ENCODE peak calls at places on chromosomes 3 and 15, in nine cellular contexts. One of them, this sample, is unnamed.

GRCh38 chr3:42980209-42980608 is 1.1 kb downstream of the GASK1A start:
- DNase-seq in EH: no peak
- DNase-seq in AG04449: no peak
- DNase-seq in osteocyte: no peak
- DNase-seq in AML-193: no peak
- DNase-seq in COR-L47: no peak
- DNase-seq in A549: no peak
- DNase-seq in stimulated activated CD4-positive, alpha-beta T cell treated with anti-CD3 and anti-CD28 coated beads, Interleukin-2, amount 100 ng/mL, for 4 hours: no peak
- DNase-seq in sciatic nerve: no peak
- DNase-seq in this sample: no peak

GRCh38 chr3:186566772-186567071 is 417 bp downstream of the TBCCD1 start:
- DNase-seq in EH: no peak
- DNase-seq in AG04449: no peak
- DNase-seq in osteocyte: no peak
- DNase-seq in AML-193: peak; percentile 50
- DNase-seq in COR-L47: no peak
- DNase-seq in A549: no peak
- DNase-seq in stimulated activated CD4-positive, alpha-beta T cell treated with anti-CD3 and anti-CD28 coated beads, Interleukin-2, amount 100 ng/mL, for 4 hours: no peak
- DNase-seq in sciatic nerve: no peak
- DNase-seq in this sample: no peak

GRCh38 chr3:181252626-181253025 is 263.1 kb upstream of the DNAJC19 start:
- DNase-seq in EH: no peak
- DNase-seq in AG04449: no peak
- DNase-seq in osteocyte: no peak
- DNase-seq in AML-193: no peak
- DNase-seq in COR-L47: peak; percentile 95
- DNase-seq in A549: no peak
- DNase-seq in stimulated activated CD4-positive, alpha-beta T cell treated with anti-CD3 and anti-CD28 coated beads, Interleukin-2, amount 100 ng/mL, for 4 hours: no peak
- DNase-seq in sciatic nerve: no peak
- DNase-seq in this sample: no peak

GRCh38 chr3:196159952-196160804 is 51.0 kb downstream of the ZDHHC19 start:
- DNase-seq in EH: peak; percentile 72
- DNase-seq in AG04449: peak; percentile 26
- DNase-seq in osteocyte: no peak
- DNase-seq in AML-193: peak; percentile 52
- DNase-seq in COR-L47: peak; percentile 23
- DNase-seq in A549: no peak
- DNase-seq in stimulated activated CD4-positive, alpha-beta T cell treated with anti-CD3 and anti-CD28 coated beads, Interleukin-2, amount 100 ng/mL, for 4 hours: no peak
- DNase-seq in sciatic nerve: no peak
- DNase-seq in this sample: no peak

GRCh38 chr3:151552589-151552988 is 91.7 kb upstream of the IGSF10 start:
- DNase-seq in EH: peak; percentile 2
- DNase-seq in AG04449: no peak
- DNase-seq in osteocyte: no peak
- DNase-seq in AML-193: peak; percentile 70
- DNase-seq in COR-L47: no peak
- DNase-seq in A549: no peak
- DNase-seq in stimulated activated CD4-positive, alpha-beta T cell treated with anti-CD3 and anti-CD28 coated beads, Interleukin-2, amount 100 ng/mL, for 4 hours: no peak
- DNase-seq in sciatic nerve: no peak
- DNase-seq in this sample: no peak

GRCh38 chr3:116135462-116135861 is 309.8 kb downstream of the LSAMP start:
- DNase-seq in EH: peak; percentile 48
- DNase-seq in AG04449: peak; percentile 5
- DNase-seq in osteocyte: no peak
- DNase-seq in AML-193: no peak
- DNase-seq in COR-L47: no peak
- DNase-seq in A549: no peak
- DNase-seq in stimulated activated CD4-positive, alpha-beta T cell treated with anti-CD3 and anti-CD28 coated beads, Interleukin-2, amount 100 ng/mL, for 4 hours: no peak
- DNase-seq in sciatic nerve: no peak
- DNase-seq in this sample: no peak

GRCh38 chr3:99952306-99952705 is 134.6 kb downstream of the CMSS1 start:
- DNase-seq in EH: peak; percentile 90
- DNase-seq in AG04449: no peak
- DNase-seq in osteocyte: no peak
- DNase-seq in AML-193: no peak
- DNase-seq in COR-L47: no peak
- DNase-seq in A549: no peak
- DNase-seq in stimulated activated CD4-positive, alpha-beta T cell treated with anti-CD3 and anti-CD28 coated beads, Interleukin-2, amount 100 ng/mL, for 4 hours: no peak
- DNase-seq in sciatic nerve: no peak
- DNase-seq in this sample: no peak

GRCh38 chr15:63791236-63791635 is 42.5 kb downstream of the HERC1 start:
- DNase-seq in EH: peak; percentile 19
- DNase-seq in AG04449: no peak
- DNase-seq in osteocyte: no peak
- DNase-seq in AML-193: no peak
- DNase-seq in COR-L47: no peak
- DNase-seq in A549: no peak
- DNase-seq in stimulated activated CD4-positive, alpha-beta T cell treated with anti-CD3 and anti-CD28 coated beads, Interleukin-2, amount 100 ng/mL, for 4 hours: no peak
- DNase-seq in sciatic nerve: no peak
- DNase-seq in this sample: no peak

GRCh38 chr3:36679384-36680200 is 84.8 kb downstream of the DCLK3 start:
- DNase-seq in EH: peak; percentile 90
- DNase-seq in AG04449: peak; percentile 82
- DNase-seq in osteocyte: no peak
- DNase-seq in AML-193: no peak
- DNase-seq in COR-L47: no peak
- DNase-seq in A549: peak; percentile 46
- DNase-seq in stimulated activated CD4-positive, alpha-beta T cell treated with anti-CD3 and anti-CD28 coated beads, Interleukin-2, amount 100 ng/mL, for 4 hours: no peak
- DNase-seq in sciatic nerve: no peak
- DNase-seq in this sample: no peak

GRCh38 chr3:174440741-174441587 is 418.2 kb upstream of the NAALADL2 start:
- DNase-seq in EH: peak; percentile 93
- DNase-seq in AG04449: peak; percentile 57
- DNase-seq in osteocyte: peak; percentile 96
- DNase-seq in AML-193: peak; percentile 44
- DNase-seq in COR-L47: peak; percentile 99
- DNase-seq in A549: peak; percentile 81
- DNase-seq in stimulated activated CD4-positive, alpha-beta T cell treated with anti-CD3 and anti-CD28 coated beads, Interleukin-2, amount 100 ng/mL, for 4 hours: peak; percentile 22
- DNase-seq in sciatic nerve: peak; percentile 93
- DNase-seq in this sample: no peak

GRCh38 chr15:65212097-65212496 is 824 bp upstream of the CILP start:
- DNase-seq in EH: no peak
- DNase-seq in AG04449: no peak
- DNase-seq in osteocyte: no peak
- DNase-seq in AML-193: peak; percentile 23
- DNase-seq in COR-L47: peak; percentile 6
- DNase-seq in A549: peak; percentile 54
- DNase-seq in stimulated activated CD4-positive, alpha-beta T cell treated with anti-CD3 and anti-CD28 coated beads, Interleukin-2, amount 100 ng/mL, for 4 hours: peak; percentile 5
- DNase-seq in sciatic nerve: no peak
- DNase-seq in this sample: peak; percentile 21

GRCh38 chr3:128506721-128507120 is 13.7 kb upstream of the GATA2 start:
- DNase-seq in EH: no peak
- DNase-seq in AG04449: no peak
- DNase-seq in osteocyte: peak; percentile 71
- DNase-seq in AML-193: no peak
- DNase-seq in COR-L47: no peak
- DNase-seq in A549: no peak
- DNase-seq in stimulated activated CD4-positive, alpha-beta T cell treated with anti-CD3 and anti-CD28 coated beads, Interleukin-2, amount 100 ng/mL, for 4 hours: no peak
- DNase-seq in sciatic nerve: no peak
- DNase-seq in this sample: no peak

GRCh38 chr15:40847225-40847961 is 3.5 kb downstream of the SPINT1 start:
- DNase-seq in EH: peak; percentile 62
- DNase-seq in AG04449: no peak
- DNase-seq in osteocyte: no peak
- DNase-seq in AML-193: peak; percentile 83
- DNase-seq in COR-L47: peak; percentile 47
- DNase-seq in A549: peak; percentile 64
- DNase-seq in stimulated activated CD4-positive, alpha-beta T cell treated with anti-CD3 and anti-CD28 coated beads, Interleukin-2, amount 100 ng/mL, for 4 hours: no peak
- DNase-seq in sciatic nerve: peak; percentile 67
- DNase-seq in this sample: no peak

GRCh38 chr3:143240921-143241320 is 121.3 kb downstream of the CHST2 start:
- DNase-seq in EH: peak; percentile 25
- DNase-seq in AG04449: no peak
- DNase-seq in osteocyte: no peak
- DNase-seq in AML-193: no peak
- DNase-seq in COR-L47: no peak
- DNase-seq in A549: no peak
- DNase-seq in stimulated activated CD4-positive, alpha-beta T cell treated with anti-CD3 and anti-CD28 coated beads, Interleukin-2, amount 100 ng/mL, for 4 hours: no peak
- DNase-seq in sciatic nerve: no peak
- DNase-seq in this sample: no peak

GRCh38 chr15:89171136-89172072 is 50.0 kb downstream of the RLBP1 start:
- DNase-seq in EH: peak; percentile 52
- DNase-seq in AG04449: no peak
- DNase-seq in osteocyte: no peak
- DNase-seq in AML-193: peak; percentile 22
- DNase-seq in COR-L47: peak; percentile 9
- DNase-seq in A549: peak; percentile 74
- DNase-seq in stimulated activated CD4-positive, alpha-beta T cell treated with anti-CD3 and anti-CD28 coated beads, Interleukin-2, amount 100 ng/mL, for 4 hours: no peak
- DNase-seq in sciatic nerve: no peak
- DNase-seq in this sample: peak; percentile 19

GRCh38 chr15:89964555-89964954 is 36.6 kb upstream of the ZNF710 start:
- DNase-seq in EH: no peak
- DNase-seq in AG04449: no peak
- DNase-seq in osteocyte: no peak
- DNase-seq in AML-193: no peak
- DNase-seq in COR-L47: peak; percentile 21
- DNase-seq in A549: no peak
- DNase-seq in stimulated activated CD4-positive, alpha-beta T cell treated with anti-CD3 and anti-CD28 coated beads, Interleukin-2, amount 100 ng/mL, for 4 hours: no peak
- DNase-seq in sciatic nerve: no peak
- DNase-seq in this sample: no peak

GRCh38 chr3:36875397-36875796 is 69.5 kb downstream of the TRANK1 start:
- DNase-seq in EH: no peak
- DNase-seq in AG04449: no peak
- DNase-seq in osteocyte: no peak
- DNase-seq in AML-193: no peak
- DNase-seq in COR-L47: no peak
- DNase-seq in A549: no peak
- DNase-seq in stimulated activated CD4-positive, alpha-beta T cell treated with anti-CD3 and anti-CD28 coated beads, Interleukin-2, amount 100 ng/mL, for 4 hours: no peak
- DNase-seq in sciatic nerve: no peak
- DNase-seq in this sample: no peak

GRCh38 chr3:133330542-133330941 is 69.3 kb upstream of the BFSP2 start:
- DNase-seq in EH: no peak
- DNase-seq in AG04449: no peak
- DNase-seq in osteocyte: no peak
- DNase-seq in AML-193: no peak
- DNase-seq in COR-L47: peak; percentile 20
- DNase-seq in A549: no peak
- DNase-seq in stimulated activated CD4-positive, alpha-beta T cell treated with anti-CD3 and anti-CD28 coated beads, Interleukin-2, amount 100 ng/mL, for 4 hours: no peak
- DNase-seq in sciatic nerve: no peak
- DNase-seq in this sample: no peak

GRCh38 chr3:13378155-13378554 is 42.0 kb downstream of the NUP210 start:
- DNase-seq in EH: peak; percentile 57
- DNase-seq in AG04449: no peak
- DNase-seq in osteocyte: no peak
- DNase-seq in AML-193: no peak
- DNase-seq in COR-L47: no peak
- DNase-seq in A549: no peak
- DNase-seq in stimulated activated CD4-positive, alpha-beta T cell treated with anti-CD3 and anti-CD28 coated beads, Interleukin-2, amount 100 ng/mL, for 4 hours: no peak
- DNase-seq in sciatic nerve: no peak
- DNase-seq in this sample: no peak

GRCh38 chr3:62632510-62633294 is 242.5 kb downstream of the CADPS start:
- DNase-seq in EH: peak; percentile 7
- DNase-seq in AG04449: no peak
- DNase-seq in osteocyte: no peak
- DNase-seq in AML-193: no peak
- DNase-seq in COR-L47: no peak
- DNase-seq in A549: no peak
- DNase-seq in stimulated activated CD4-positive, alpha-beta T cell treated with anti-CD3 and anti-CD28 coated beads, Interleukin-2, amount 100 ng/mL, for 4 hours: no peak
- DNase-seq in sciatic nerve: no peak
- DNase-seq in this sample: no peak

GRCh38 chr3:193930247-193930646 is 205.7 kb upstream of the HES1 start:
- DNase-seq in EH: no peak
- DNase-seq in AG04449: no peak
- DNase-seq in osteocyte: peak; percentile 7
- DNase-seq in AML-193: no peak
- DNase-seq in COR-L47: no peak
- DNase-seq in A549: no peak
- DNase-seq in stimulated activated CD4-positive, alpha-beta T cell treated with anti-CD3 and anti-CD28 coated beads, Interleukin-2, amount 100 ng/mL, for 4 hours: no peak
- DNase-seq in sciatic nerve: no peak
- DNase-seq in this sample: no peak

GRCh38 chr15:90075420-90076289 is 26.6 kb downstream of the IDH2 start:
- DNase-seq in EH: no peak
- DNase-seq in AG04449: no peak
- DNase-seq in osteocyte: no peak
- DNase-seq in AML-193: no peak
- DNase-seq in COR-L47: no peak
- DNase-seq in A549: no peak
- DNase-seq in stimulated activated CD4-positive, alpha-beta T cell treated with anti-CD3 and anti-CD28 coated beads, Interleukin-2, amount 100 ng/mL, for 4 hours: no peak
- DNase-seq in sciatic nerve: no peak
- DNase-seq in this sample: no peak

GRCh38 chr3:85030052-85030451 is 71.3 kb downstream of the CADM2 start:
- DNase-seq in EH: no peak
- DNase-seq in AG04449: no peak
- DNase-seq in osteocyte: no peak
- DNase-seq in AML-193: no peak
- DNase-seq in COR-L47: no peak
- DNase-seq in A549: no peak
- DNase-seq in stimulated activated CD4-positive, alpha-beta T cell treated with anti-CD3 and anti-CD28 coated beads, Interleukin-2, amount 100 ng/mL, for 4 hours: no peak
- DNase-seq in sciatic nerve: no peak
- DNase-seq in this sample: no peak

GRCh38 chr15:64460737-64461576 is 579 bp downstream of the ZNF609 start:
- DNase-seq in EH: peak; percentile 87
- DNase-seq in AG04449: peak; percentile 36
- DNase-seq in osteocyte: no peak
- DNase-seq in AML-193: peak; percentile 47
- DNase-seq in COR-L47: peak; percentile 67
- DNase-seq in A549: peak; percentile 81
- DNase-seq in stimulated activated CD4-positive, alpha-beta T cell treated with anti-CD3 and anti-CD28 coated beads, Interleukin-2, amount 100 ng/mL, for 4 hours: no peak
- DNase-seq in sciatic nerve: peak; percentile 61
- DNase-seq in this sample: peak; percentile 18

GRCh38 chr15:67769468-67770097 is 55.7 kb upstream of the SKOR1 start:
- DNase-seq in EH: no peak
- DNase-seq in AG04449: no peak
- DNase-seq in osteocyte: no peak
- DNase-seq in AML-193: no peak
- DNase-seq in COR-L47: no peak
- DNase-seq in A549: no peak
- DNase-seq in stimulated activated CD4-positive, alpha-beta T cell treated with anti-CD3 and anti-CD28 coated beads, Interleukin-2, amount 100 ng/mL, for 4 hours: no peak
- DNase-seq in sciatic nerve: no peak
- DNase-seq in this sample: no peak